ENCODE peak calls at places on chromosomes 3 and 15, in five cellular contexts. Y, M, C, J and E are unnamed samples.

GRCh38 chr3:177598110-177598833 is 401.0 kb upstream of the TBL1XR1 start:
- DNase-seq in Y (no peak), M (no peak), C (no peak), J (no peak), E (no peak)

GRCh38 chr3:176078916-176079315 is 1118.4 kb downstream of the TBL1XR1 start:
- DNase-seq in Y (no peak), M (no peak), C (peak), J (no peak), E (no peak)

GRCh38 chr3:66816110-66816761 is 181.9 kb upstream of the KBTBD8 start:
- DNase-seq in Y (peak), M (no peak), C (peak), J (peak), E (no peak)

GRCh38 chr3:13013994-13014754 is 59.1 kb downstream of the IQSEC1 start:
- DNase-seq in Y (no peak), M (peak), C (no peak), J (no peak), E (no peak)

GRCh38 chr3:147311716-147312115 is 94.6 kb downstream of the ZIC4 start:
- DNase-seq in Y (no peak), M (no peak), C (no peak), J (no peak), E (no peak)

GRCh38 chr3:16380421-16380820 is 115.4 kb downstream of the OXNAD1 start:
- DNase-seq in Y (no peak), M (no peak), C (no peak), J (no peak), E (no peak)

GRCh38 chr3:4746241-4746958 is 232.8 kb upstream of the BHLHE40 start:
- DNase-seq in Y (no peak), M (no peak), C (no peak), J (no peak), E (no peak)

GRCh38 chr3:10247679-10248183 is 528 bp upstream of the TATDN2 start:
- DNase-seq in Y (no peak), M (no peak), C (no peak), J (no peak), E (no peak)

GRCh38 chr15:99578809-99579208 is 13.0 kb downstream of the MEF2A start:
- DNase-seq in Y (no peak), M (no peak), C (no peak), J (no peak), E (no peak)

GRCh38 chr3:158766364-158766763 is 34.1 kb upstream of the RARRES1 start:
- DNase-seq in Y (no peak), M (no peak), C (no peak), J (no peak), E (no peak)

GRCh38 chr15:31338318-31338878 is 11.8 kb downstream of the KLF13 start:
- DNase-seq in Y (no peak), M (peak), C (no peak), J (no peak), E (no peak)

GRCh38 chr15:89690276-89691218 is at the start of the genes PEX11A and WDR93:
- DNase-seq in Y (peak), M (peak), C (no peak), J (peak), E (peak)

GRCh38 chr3:25021816-25022215 is 406.2 kb upstream of the RARB start:
- DNase-seq in Y (no peak), M (no peak), C (no peak), J (no peak), E (no peak)

GRCh38 chr3:49470714-49471420 is 800 bp downstream of the DAG1 start:
- DNase-seq in Y (no peak), M (no peak), C (no peak), J (no peak), E (no peak)

DNA sequence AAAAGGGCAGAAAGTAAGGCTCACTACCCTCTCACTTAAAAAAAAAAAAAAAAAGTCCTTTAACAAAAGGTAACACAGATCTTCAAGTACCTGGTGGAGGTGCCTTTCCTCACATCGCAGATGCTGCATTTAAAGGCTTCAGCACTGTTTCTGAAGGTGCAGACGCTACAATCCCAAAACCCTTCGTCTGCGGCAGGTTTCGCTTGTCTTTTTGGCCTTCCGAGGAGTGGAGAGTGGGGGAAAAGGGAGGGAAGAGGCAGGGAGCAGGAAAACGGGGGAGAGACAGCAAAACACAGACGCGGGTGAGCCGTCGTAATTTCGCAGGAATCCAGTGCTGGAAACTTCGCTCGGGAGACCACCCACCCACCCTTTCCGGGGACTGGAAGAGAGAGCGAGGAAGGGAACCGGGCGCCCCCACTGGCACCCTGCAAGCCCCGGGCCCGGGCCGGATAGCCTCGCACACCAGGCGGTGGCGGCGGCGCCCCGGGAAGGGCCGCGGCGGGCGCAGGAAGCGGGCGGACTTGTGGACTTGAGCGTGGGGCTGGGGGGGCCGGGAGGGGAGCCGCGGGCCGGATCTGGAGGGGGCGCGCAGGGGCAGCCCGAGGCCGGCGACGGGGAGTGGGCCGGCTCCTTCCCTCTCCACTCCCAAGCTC is 401.7 kb downstream of the SHQ1 start:
- DNase-seq in Y (no peak), M (no peak), C (no peak), J (no peak), E (no peak)
- TF ChIP-seq POLR2AphosphoS5 in Y (no peak), M (no peak), C (no peak), J (no peak), E (no peak)

GRCh38 chr3:151976211-151977050 is 103.0 kb downstream of the SUCNR1 start:
- DNase-seq in Y (peak), M (no peak), C (no peak), J (no peak), E (no peak)
- TF ChIP-seq POLR2AphosphoS5 in Y (peak), M (no peak), C (no peak), J (no peak), E (no peak)

GRCh38 chr15:75673426-75674247 is 25.9 kb downstream of the SNX33 start:
- DNase-seq in Y (no peak), M (peak), C (no peak), J (no peak), E (no peak)
- TF ChIP-seq POLR2AphosphoS5 in Y (no peak), M (peak), C (no peak), J (no peak), E (no peak)

GRCh38 chr15:40358492-40359353 is 704 bp downstream of the DISP2 start:
- DNase-seq in Y (no peak), M (no peak), C (no peak), J (no peak), E (no peak)
- TF ChIP-seq POLR2AphosphoS5 in Y (no peak), M (no peak), C (no peak), J (no peak), E (no peak)

DNA sequence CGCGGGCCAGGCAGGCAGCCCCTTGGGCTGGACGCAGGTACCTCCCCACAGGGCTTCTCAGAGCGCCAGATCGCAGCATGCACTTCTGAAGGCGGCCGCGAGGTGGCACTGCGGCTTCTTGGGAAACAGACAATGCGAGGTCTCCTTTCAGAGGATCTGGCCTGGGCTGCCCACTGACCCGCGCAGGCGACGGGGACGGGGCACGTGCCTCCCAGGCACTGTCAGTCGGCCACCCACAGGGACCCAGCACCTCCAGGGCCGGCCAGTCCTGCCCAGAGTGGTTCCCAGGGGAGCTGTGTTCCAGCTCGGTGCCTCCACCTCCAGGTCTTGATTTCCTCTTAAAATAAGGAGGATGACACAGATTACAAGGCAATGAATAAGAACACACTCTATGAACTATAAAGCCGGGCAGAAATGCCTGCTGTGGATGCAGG is 24.4 kb upstream of the TXNRD3 start:
- DNase-seq in Y (peak), M (peak), C (peak), J (no peak), E (peak)
- TF ChIP-seq POLR2AphosphoS5 in Y (no peak), M (no peak), C (no peak), J (no peak), E (no peak)

GRCh38 chr15:37122703-37123102 is 22.4 kb upstream of the MEIS2 start:
- DNase-seq in Y (no peak), M (peak), C (no peak), J (no peak), E (no peak)
- TF ChIP-seq POLR2AphosphoS5 in Y (no peak), M (peak), C (no peak), J (no peak), E (no peak)

GRCh38 chr15:83850015-83850414 is 196.1 kb downstream of the ADAMTSL3 start:
- DNase-seq in Y (no peak), M (no peak), C (no peak), J (no peak), E (no peak)

GRCh38 chr15:83845230-83845629 is 191.3 kb downstream of the ADAMTSL3 start:
- DNase-seq in Y (no peak), M (no peak), C (no peak), J (no peak), E (no peak)

GRCh38 chr15:83848315-83849050 is 194.6 kb downstream of the ADAMTSL3 start:
- DNase-seq in Y (no peak), M (no peak), C (no peak), J (no peak), E (no peak)

GRCh38 chr15:83844742-83845141 is 190.8 kb downstream of the ADAMTSL3 start:
- DNase-seq in Y (no peak), M (peak), C (no peak), J (no peak), E (no peak)

DNA sequence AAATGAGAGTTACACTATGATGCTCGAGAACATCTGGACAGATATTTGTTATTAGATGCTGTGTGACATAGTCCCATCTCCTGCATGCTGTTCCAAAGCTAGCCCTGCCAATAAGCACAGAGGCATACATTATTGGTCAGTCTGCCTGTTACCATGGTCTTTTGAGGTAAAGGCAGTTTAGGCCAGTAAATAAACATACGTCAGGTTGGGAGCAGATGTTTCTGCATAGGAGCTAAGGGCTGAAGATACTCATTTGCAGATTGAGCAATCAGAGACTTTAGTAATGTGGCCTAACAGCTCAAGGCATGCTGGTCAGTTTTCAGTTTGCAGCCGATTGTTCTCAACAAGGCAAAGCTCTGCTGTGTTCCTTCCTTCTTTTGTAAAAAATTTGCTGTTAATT is 192.9 kb downstream of the ADAMTSL3 start:
- DNase-seq in Y (no peak), M (no peak), C (no peak), J (no peak), E (no peak)
- TF ChIP-seq POLR2AphosphoS5 in Y (no peak), M (no peak), C (no peak), J (no peak), E (no peak)

DNA sequence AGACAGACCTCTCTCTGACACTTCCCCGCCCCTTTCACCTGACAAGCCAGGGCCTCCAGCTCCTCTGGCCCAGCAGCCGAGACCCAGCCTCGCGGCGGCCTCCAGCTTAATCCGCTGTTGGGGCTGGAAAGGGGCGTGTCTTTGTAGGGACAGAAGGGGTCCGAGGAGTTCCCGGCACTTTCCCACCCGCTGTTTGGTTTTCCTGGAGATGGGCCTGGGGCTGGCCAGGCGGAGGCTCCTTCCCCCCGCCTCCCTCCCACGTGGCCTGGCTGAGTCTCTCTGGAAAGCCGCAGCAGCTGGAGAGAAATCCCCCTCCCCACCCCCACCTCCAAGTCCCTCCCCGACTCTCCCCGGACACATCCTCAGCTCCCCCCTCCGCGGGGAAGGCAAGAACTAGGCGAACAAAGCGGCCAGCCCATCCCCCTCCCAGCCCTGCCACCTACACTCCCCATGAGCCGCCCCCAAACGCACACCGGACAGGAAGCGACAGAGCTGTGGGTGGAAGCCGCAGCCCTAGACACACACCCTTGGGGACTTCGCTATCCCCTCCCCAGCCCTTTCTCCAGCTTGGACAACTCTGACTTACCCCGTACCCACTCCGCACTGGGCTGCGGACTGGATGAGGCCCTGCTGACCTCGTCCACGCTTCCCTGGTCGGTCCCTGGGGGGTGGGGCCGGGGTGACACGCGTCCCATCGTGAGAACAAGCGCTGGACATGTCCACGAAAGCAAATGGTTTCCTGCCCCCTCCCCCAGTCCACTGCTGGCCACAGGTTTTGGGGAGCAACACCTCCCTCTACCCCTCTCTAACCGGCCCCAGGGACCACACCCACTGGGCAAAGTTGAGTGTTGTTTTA is 1.2 kb downstream of the IGDCC4 start:
- DNase-seq in Y (no peak), M (peak), C (no peak), J (no peak), E (peak)
- TF ChIP-seq POLR2AphosphoS5 in Y (no peak), M (no peak), C (no peak), J (no peak), E (no peak)

GRCh38 chr15:62770111-62770660 is 272.4 kb upstream of the TPM1 start:
- DNase-seq in Y (no peak), M (no peak), C (no peak), J (no peak), E (no peak)

GRCh38 chr15:62770752-62771151 is 271.8 kb upstream of the TPM1 start:
- DNase-seq in Y (peak), M (no peak), C (no peak), J (no peak), E (no peak)

GRCh38 chr15:62769604-62770003 is 272.9 kb upstream of the TPM1 start:
- DNase-seq in Y (peak), M (no peak), C (no peak), J (no peak), E (no peak)

GRCh38 chr15:62765916-62766315 is 276.6 kb upstream of the TPM1 start:
- DNase-seq in Y (no peak), M (no peak), C (no peak), J (no peak), E (no peak)

GRCh38 chr15:62766599-62766998 is 275.9 kb upstream of the TPM1 start:
- DNase-seq in Y (no peak), M (no peak), C (no peak), J (no peak), E (no peak)
- TF ChIP-seq POLR2AphosphoS5 in Y (no peak), M (no peak), C (no peak), J (no peak), E (no peak)